ENCODE peak calls at places on chromosomes 3 and 15, in eight cellular contexts. I is ovary, X is uterus, Q is A549, M is IMR-90, D is testis, E is tibial nerve, J is body of pancreas. B is an unnamed sample.

GRCh38 chr3:143084856-143085731 is 34.5 kb upstream of the CHST2 start:
- DNase-seq in X (no peak), J (no peak), D (no peak), M (peak; percentile 47), Q (peak; percentile 33), I (no peak), E (no peak), B (peak; percentile 73)

GRCh38 chr15:28983432-28984311 is 97.9 kb downstream of the APBA2 start:
- DNase-seq in X (no peak), E (no peak), M (no peak), I (no peak), D (no peak), Q (no peak), J (no peak), B (no peak)

GRCh38 chr3:98462901-98463300 is at the start of gene OR5K1:
- DNase-seq in M (no peak), Q (no peak), E (no peak), I (no peak), X (no peak), D (no peak), J (no peak), B (no peak)

GRCh38 chr3:73576995-73577394 is 47.7 kb downstream of the PDZRN3 start:
- DNase-seq in J (no peak), M (peak; percentile 76), X (no peak), D (no peak), I (no peak), Q (no peak), E (no peak), B (no peak)

GRCh38 chr3:5787863-5788488 is 600.5 kb downstream of the EDEM1 start:
- DNase-seq in E (peak; percentile 38), D (peak; percentile 74), X (peak; percentile 17), Q (no peak), I (no peak), M (no peak), J (peak; percentile 15), B (no peak)

GRCh38 chr15:89118481-89118989 is 30.3 kb downstream of the ABHD2 start:
- DNase-seq in M (no peak), Q (no peak), J (no peak), D (no peak), E (no peak), X (no peak), I (no peak), B (no peak)

GRCh38 chr3:113255854-113256615 is 44.7 kb downstream of the BOC start:
- DNase-seq in M (no peak), D (no peak), Q (no peak), J (no peak), X (no peak), I (no peak), E (no peak), B (no peak)

GRCh38 chr3:50587806-50588758 is 18.8 kb downstream of the HEMK1 start:
- DNase-seq in D (no peak), I (no peak), X (no peak), M (no peak), E (no peak), J (no peak), Q (no peak), B (no peak)

GRCh38 chr3:194640829-194641228 is 7.6 kb upstream of the TMEM44 start:
- DNase-seq in J (no peak), X (no peak), I (no peak), Q (peak; percentile 29), E (no peak), D (no peak), M (peak; percentile 9), B (no peak)

GRCh38 chr3:129315386-129315991 is 36.8 kb downstream of the HMCES start:
- DNase-seq in I (peak; percentile 64), D (peak; percentile 38), E (peak; percentile 29), X (peak; percentile 43), Q (peak; percentile 18), M (peak; percentile 21), J (peak; percentile 55), B (peak; percentile 89)
- TF ChIP-seq POLR2A in I (no peak), D (no peak), E (no peak), X (no peak), Q (no peak), M (no peak), J (no peak), B (no peak)

DNA sequence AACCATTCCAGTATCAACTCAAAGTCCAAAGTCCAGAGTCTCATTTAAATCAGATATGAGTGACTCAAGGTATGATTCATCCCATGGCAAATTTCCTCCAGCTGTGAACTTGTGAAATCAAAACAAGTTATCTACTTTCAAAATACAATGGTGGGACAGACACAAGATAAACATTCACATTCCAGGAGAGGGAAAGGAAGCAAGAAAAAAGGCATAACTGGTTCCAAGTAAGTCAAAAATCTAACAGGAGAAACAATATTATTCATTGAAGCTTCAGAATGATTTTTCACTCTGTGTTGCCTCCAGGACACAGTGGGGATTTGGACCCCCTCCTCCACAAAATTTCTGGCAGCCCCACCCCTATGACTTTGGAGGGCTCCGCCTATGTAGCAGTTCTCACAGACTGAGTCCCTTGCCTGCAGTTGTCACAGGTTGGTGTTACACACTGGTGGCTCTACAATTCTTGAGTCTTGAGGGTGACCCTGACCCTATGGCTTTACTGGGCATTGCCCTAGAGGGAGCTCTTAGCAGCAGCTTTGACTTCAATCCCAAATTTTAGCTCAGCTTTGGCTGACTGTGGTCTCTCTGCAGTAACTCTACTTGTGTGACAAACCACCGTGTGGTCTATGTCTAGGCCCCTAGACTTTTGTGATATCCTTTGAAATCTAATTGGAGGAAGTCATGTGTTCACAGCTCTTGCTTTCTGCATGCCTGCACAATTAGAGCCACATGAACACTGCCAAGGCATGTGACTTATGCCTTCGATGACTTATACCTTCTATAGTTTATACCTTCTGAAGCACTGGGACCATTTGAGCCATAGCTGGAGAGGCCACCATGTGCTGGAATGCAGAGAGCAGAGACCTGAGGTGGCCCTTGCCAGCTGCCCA is 644.2 kb downstream of the GRM7 start:
- DNase-seq in M (no peak), J (no peak), Q (peak; percentile 78), D (no peak), E (peak; percentile 57), I (no peak), X (no peak), B (no peak)
- H3K9me3 ChIP-seq in M (peaks cover 7% of the 10 kb centered on the region), J (no peaks in the 10 kb centered on the region), Q (peaks cover 3% of the 10 kb centered on the region), D (no peaks in the 10 kb centered on the region), E (no peaks in the 10 kb centered on the region), I (no peaks in the 10 kb centered on the region), X (no peaks in the 10 kb centered on the region), B (no peaks in the 10 kb centered on the region)

GRCh38 chr3:14428087-14429067 is 26.0 kb downstream of the SLC6A6 start:
- DNase-seq in E (no peak), J (no peak), Q (no peak), I (no peak), X (no peak), D (no peak), M (no peak), B (no peak)

GRCh38 chr3:14424711-14425573 is 22.5 kb downstream of the SLC6A6 start:
- DNase-seq in X (no peak), J (no peak), I (no peak), D (no peak), E (no peak), M (peak; percentile 73), Q (no peak), B (no peak)

GRCh38 chr3:14425574-14426304 is 23.3 kb downstream of the SLC6A6 start:
- DNase-seq in M (no peak), I (no peak), E (no peak), D (no peak), Q (no peak), X (no peak), J (no peak), B (peak; percentile 92)

GRCh38 chr3:14423963-14424362 is 21.6 kb downstream of the SLC6A6 start:
- DNase-seq in Q (no peak), J (no peak), X (no peak), D (no peak), M (peak; percentile 54), I (no peak), E (no peak), B (no peak)

DNA sequence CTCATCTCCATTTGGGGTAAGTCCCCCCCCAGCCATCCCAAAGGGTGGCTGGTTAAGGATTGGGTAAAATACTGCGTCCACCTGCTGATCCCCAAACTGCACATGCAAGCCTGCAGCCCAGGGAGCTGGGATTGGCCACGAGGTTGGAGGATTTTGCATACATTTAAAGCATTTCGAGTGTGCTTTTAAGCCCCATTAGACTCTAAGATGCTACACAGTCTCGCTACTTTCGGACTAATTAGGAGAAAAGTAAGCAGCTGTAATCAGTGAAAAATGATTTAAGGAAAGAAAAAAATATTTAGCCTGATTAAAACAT is 23.9 kb downstream of the SLC6A6 start:
- DNase-seq in X (no peak), Q (no peak), I (no peak), J (no peak), E (no peak), D (no peak), M (no peak), B (no peak)
- TF ChIP-seq CTCF in X (no peak), Q (no peak), I (no peak), J (no peak), E (no peak), D (no peak), M (no peak), B (no peak)

DNA sequence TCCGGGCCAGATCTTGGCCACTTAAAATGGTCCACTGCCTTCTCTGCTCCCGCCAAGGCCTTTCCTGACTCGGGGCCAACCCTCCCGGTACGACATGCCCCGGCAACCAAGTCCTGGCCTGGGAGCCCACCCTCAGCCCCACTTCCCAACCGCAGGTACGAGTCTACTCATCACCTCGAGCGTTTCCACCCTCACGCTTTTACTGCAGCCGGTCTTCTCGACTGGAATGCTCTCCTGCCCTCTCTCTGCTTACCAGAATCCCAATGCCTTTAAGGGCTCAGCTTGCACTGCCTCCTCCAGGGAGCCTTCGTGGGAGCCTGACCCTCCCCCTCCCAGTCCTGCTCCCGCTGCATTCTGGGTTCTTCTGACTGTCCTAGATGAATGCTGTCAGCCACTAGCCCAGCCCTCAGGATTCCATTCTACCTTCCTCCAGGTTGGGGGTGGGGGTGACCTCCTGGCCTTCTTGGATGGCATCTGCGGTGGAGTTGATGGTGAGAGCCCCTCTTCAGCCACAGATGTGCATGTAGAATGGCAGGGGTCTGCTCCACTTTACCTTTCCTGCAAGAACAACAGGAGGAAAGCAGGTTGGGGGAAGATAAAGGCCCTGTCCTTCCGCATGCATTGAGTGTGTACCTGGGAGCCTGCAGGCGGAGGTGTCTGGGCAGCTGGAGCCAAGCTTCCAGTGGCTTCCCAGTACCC is 1.1 kb upstream of the CSRNP1 start:
- DNase-seq in X (peak; percentile 54), E (no peak), D (peak; percentile 48), J (peak; percentile 37), Q (peak; percentile 87), I (peak; percentile 77), M (no peak), B (peak; percentile 88)
- TF ChIP-seq POLR2A in X (no peak), E (no peak), D (no peak), J (no peak), Q (peak; percentile 67), I (no peak), M (no peak), B (no peak)

DNA sequence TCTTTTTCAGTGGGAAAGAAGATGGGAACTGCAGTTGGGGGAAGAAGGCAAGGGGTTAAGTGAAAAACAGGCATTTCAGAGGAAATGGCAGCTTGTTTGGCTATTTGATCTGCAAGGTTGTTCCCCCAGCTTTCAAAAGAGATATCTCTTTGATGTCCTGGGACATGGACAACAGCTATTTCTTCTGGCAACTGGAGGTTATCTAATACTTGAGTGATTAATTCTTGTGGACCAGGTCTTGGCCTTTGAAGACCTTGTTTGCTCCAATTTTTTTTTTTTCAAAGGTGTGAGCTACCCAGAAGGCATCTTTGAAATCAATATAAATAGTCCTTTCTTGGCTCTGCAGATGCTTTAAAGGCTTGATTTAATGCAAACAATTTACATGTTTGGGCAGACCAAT is 51.5 kb downstream of the KATNBL1 start:
- DNase-seq in Q (no peak), I (no peak), E (no peak), M (no peak), X (no peak), D (no peak), J (no peak), B (no peak)
- H3K9me3 ChIP-seq in Q (peaks cover 66% of the 10 kb centered on the region), I (no peaks in the 10 kb centered on the region), E (no peaks in the 10 kb centered on the region), M (peaks cover 32% of the 10 kb centered on the region), X (peaks cover 4% of the 10 kb centered on the region), D (no peaks in the 10 kb centered on the region), J (no peaks in the 10 kb centered on the region), B (peaks cover 27% of the 10 kb centered on the region)

B was measured in spleen.